ENCODE peak calls at places on chromosomes 3 and 15, in four cellular contexts. T, B, A and P are unnamed samples.

GRCh38 chr15:51688863-51689262 is 7.6 kb downstream of the SCG3 start:
- DNase-seq in T (no peak), B (no peak), A (no peak), P (no peak)

GRCh38 chr15:84915011-84915958 is 30.8 kb downstream of the SLC28A1 start:
- DNase-seq in T (no peak), B (no peak), A (peak; percentile 67), P (peak; percentile 64)

GRCh38 chr15:72584006-72584405 is 70.5 kb upstream of the GOLGA6B start:
- DNase-seq in T (no peak), B (peak; percentile 26), A (no peak), P (peak; percentile 29)

GRCh38 chr3:68878322-68878721 is 54.0 kb downstream of the TAFA4 start:
- DNase-seq in T (no peak), B (peak; percentile 24), A (no peak), P (peak; percentile 7)

GRCh38 chr3:42547401-42547945 is 34.3 kb downstream of the SEC22C start:
- DNase-seq in T (peak; percentile 36), B (peak; percentile 49), A (peak; percentile 93), P (peak; percentile 37)

GRCh38 chr15:39030291-39031070 is 465.9 kb upstream of the RASGRP1 start:
- DNase-seq in T (no peak), B (no peak), A (no peak), P (no peak)

GRCh38 chr3:138775254-138775595 is 59.5 kb downstream of the PIK3CB start:
- DNase-seq in T (no peak), B (no peak), A (no peak), P (peak; percentile 38)

GRCh38 chr15:23823508-23823907 is 136.4 kb upstream of the NDN start:
- DNase-seq in T (no peak), B (no peak), A (peak; percentile 85), P (no peak)

GRCh38 chr3:47356201-47356600 is 24.6 kb upstream of the PTPN23 start:
- DNase-seq in T (no peak), B (no peak), A (no peak), P (no peak)

GRCh38 chr3:93994056-93994455 is 14.1 kb downstream of the ARL13B start:
- DNase-seq in T (no peak), B (no peak), A (no peak), P (no peak)

GRCh38 chr3:126039870-126040269 is 44.1 kb downstream of the SLC41A3 start:
- DNase-seq in T (no peak), B (no peak), A (no peak), P (no peak)

GRCh38 chr3:110430146-110430545 is 641.5 kb upstream of the NECTIN3 start:
- DNase-seq in T (no peak), B (no peak), A (no peak), P (no peak)

GRCh38 chr3:13073042-13073906 is at the start of gene IQSEC1:
- DNase-seq in T (no peak), B (peak; percentile 77), A (peak; percentile 89), P (peak; percentile 49)
- H3K4me3 ChIP-seq in T (no peak within 1 kb of the TSS), B (peak within 1 kb of the TSS; percentile 75), A (no peak within 1 kb of the TSS), P (no peak within 1 kb of the TSS)

DNA sequence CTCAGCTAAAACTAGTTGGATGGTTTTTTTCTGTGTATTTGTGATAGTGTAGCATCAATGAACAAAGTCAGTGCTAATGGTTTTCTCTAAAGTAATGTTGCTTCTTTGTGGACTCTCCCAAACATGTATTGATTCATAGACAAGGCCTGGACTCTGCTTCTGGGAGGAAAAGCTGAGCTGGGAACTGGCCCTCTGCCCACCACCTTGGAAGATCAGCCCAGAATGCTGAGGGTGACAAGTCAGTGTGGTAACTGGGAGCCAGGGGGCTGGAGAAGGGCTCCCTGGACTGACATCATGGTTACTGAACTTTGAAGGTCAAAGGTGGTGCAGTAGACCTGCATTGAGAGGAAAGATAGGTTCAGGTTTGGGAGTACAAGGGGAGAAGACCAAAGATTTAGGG is 3.0 kb downstream of the ARHGAP31 start:
- DNase-seq in T (no peak), B (no peak), A (no peak), P (peak; percentile 84)
- H3K4me3 ChIP-seq in T (no peak overlapping the region), B (no peak overlapping the region), A (no peak overlapping the region), P (no peak overlapping the region)

DNA sequence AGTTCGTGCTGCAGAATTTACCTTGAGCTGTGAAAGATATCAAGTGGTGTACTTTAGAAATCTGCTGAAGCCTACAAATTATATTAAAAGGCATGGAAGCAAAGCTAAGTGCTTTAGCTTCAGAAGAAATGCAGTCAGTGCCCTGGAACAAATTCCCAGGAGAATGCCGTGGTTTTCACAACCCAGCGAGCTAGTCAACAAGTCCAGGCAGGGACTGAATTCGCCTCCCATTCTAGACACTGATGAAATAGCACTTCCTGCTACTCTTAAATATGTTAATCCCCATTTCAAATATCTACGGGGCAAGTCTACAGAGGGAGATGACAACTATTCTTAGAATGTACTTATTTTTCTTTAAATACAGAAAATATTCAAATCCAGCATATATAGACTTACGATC is 326.4 kb upstream of the IGF1R start:
- DNase-seq in T (no peak), B (no peak), A (no peak), P (no peak)
- H3K4me3 ChIP-seq in T (no peak overlapping the region), B (no peak overlapping the region), A (no peak overlapping the region), P (no peak overlapping the region)

GRCh38 chr3:24018784-24019570 is 73.9 kb downstream of the NR1D2 start:
- DNase-seq in T (no peak), B (no peak), A (peak; percentile 51), P (no peak)
- H3K4me3 ChIP-seq in T (no peak overlapping the region), B (peak overlapping the region; percentile 54), A (no peak overlapping the region), P (no peak overlapping the region)

GRCh38 chr3:122984650-122985049 is 42.9 kb downstream of the SEMA5B start:
- DNase-seq in T (no peak), B (no peak), A (no peak), P (no peak)
- H3K4me3 ChIP-seq in T (no peak overlapping the region), B (no peak overlapping the region), A (no peak overlapping the region), P (no peak overlapping the region)

GRCh38 chr15:26971303-26972018 is 480 bp downstream of the GABRG3 start:
- DNase-seq in T (no peak), B (peak; percentile 44), A (peak; percentile 75), P (no peak)

GRCh38 chr15:26974120-26974780 is 3.3 kb downstream of the GABRG3 start:
- DNase-seq in T (peak; percentile 0), B (peak; percentile 37), A (peak; percentile 67), P (no peak)

GRCh38 chr15:26972636-26973035 is 1.7 kb downstream of the GABRG3 start:
- DNase-seq in T (no peak), B (no peak), A (peak; percentile 46), P (no peak)

GRCh38 chr15:26967719-26968269 is 3.2 kb upstream of the GABRG3 start:
- DNase-seq in T (no peak), B (peak; percentile 65), A (peak; percentile 90), P (no peak)

GRCh38 chr15:26970712-26971210 is at the start of gene GABRG3:
- DNase-seq in T (no peak), B (peak; percentile 71), A (peak; percentile 87), P (no peak)
- H3K4me3 ChIP-seq in T (no peak within 1 kb of the TSS), B (peak within 1 kb of the TSS; percentile 91), A (peak within 1 kb of the TSS; percentile 76), P (no peak within 1 kb of the TSS)

GRCh38 chr15:75637245-75638009 is 2.6 kb downstream of the IMP3 start:
- DNase-seq in T (no peak), B (no peak), A (peak; percentile 48), P (no peak)
- H3K4me3 ChIP-seq in T (peak overlapping the region; percentile 99), B (no peak overlapping the region), A (peak overlapping the region; percentile 89), P (peak overlapping the region; percentile 96)

GRCh38 chr3:149247025-149247710 is 25.5 kb upstream of the CP start:
- DNase-seq in T (no peak), B (no peak), A (no peak), P (no peak)
- H3K4me3 ChIP-seq in T (no peak overlapping the region), B (no peak overlapping the region), A (no peak overlapping the region), P (no peak overlapping the region)

GRCh38 chr3:190013943-190014924 is 106.5 kb downstream of the P3H2 start:
- DNase-seq in T (no peak), B (no peak), A (peak; percentile 46), P (no peak)
- H3K4me3 ChIP-seq in T (no peak overlapping the region), B (no peak overlapping the region), A (peak overlapping the region; percentile 10), P (no peak overlapping the region)